ENCODE peak calls at places on chromosome 22, in eight cellular contexts. G is uterus, X is coronary artery, P is heart right ventricle, H is GM12891, K is amniotic stem cell, E is kidney glomerular epithelial cell, O is AG08395. F is an unnamed sample.

GRCh38 chr22:29810156-29810555 is 27.9 kb downstream of the ASCC2 start:
- DNase-seq in G (no peak), X (no peak), P (no peak), H (no peak), K (no peak), E (no peak), O (no peak), F (no peak)

GRCh38 chr22:48942698-48943566 is 884.7 kb downstream of the BRD1 start:
- DNase-seq in G (no peak), X (peak), P (no peak), H (no peak), K (no peak), E (no peak), O (no peak), F (peak)

GRCh38 chr22:47333625-47334024 is 571.2 kb downstream of the TBC1D22A start:
- DNase-seq in G (no peak), X (no peak), P (no peak), H (no peak), K (no peak), E (no peak), O (peak), F (no peak)

GRCh38 chr22:30602049-30602448 is 4.9 kb upstream of the TCN2 start:
- DNase-seq in G (no peak), X (no peak), P (no peak), H (no peak), K (no peak), E (peak), O (no peak), F (no peak)

GRCh38 chr22:50205781-50206569 is 5.2 kb downstream of the SELENOO start:
- DNase-seq in G (no peak), X (no peak), P (no peak), H (no peak), K (no peak), E (no peak), O (no peak), F (no peak)

GRCh38 chr22:39530692-39531331 is 1.7 kb downstream of the RPS19BP1 start:
- DNase-seq in G (no peak), X (no peak), P (no peak), H (no peak), K (no peak), E (peak), O (peak), F (no peak)

GRCh38 chr22:29478326-29479276 is 1.4 kb upstream of the NEFH start:
- DNase-seq in G (no peak), X (no peak), P (no peak), H (no peak), K (no peak), E (no peak), O (peak), F (no peak)

GRCh38 chr22:43800970-43801369 is 11.1 kb downstream of the EFCAB6 start:
- DNase-seq in G (no peak), X (no peak), P (no peak), H (no peak), K (no peak), E (no peak), O (no peak), F (no peak)

GRCh38 chr22:39932918-39933649 is 27.1 kb upstream of the TMA7B start:
- DNase-seq in G (no peak), X (no peak), P (no peak), H (no peak), K (no peak), E (no peak), O (peak), F (no peak)

GRCh38 chr22:33300165-33300564 is 242.0 kb upstream of the SYN3 start:
- DNase-seq in G (no peak), X (no peak), P (peak), H (no peak), K (no peak), E (no peak), O (no peak), F (no peak)

GRCh38 chr22:37661160-37661924 is 2.8 kb downstream of the PDXP start:
- DNase-seq in G (peak), X (no peak), P (no peak), H (no peak), K (peak), E (peak), O (peak), F (no peak)

GRCh38 chr22:29907753-29908515 is 25.0 kb downstream of the MTMR3 start:
- DNase-seq in G (peak), X (no peak), P (peak), H (no peak), K (peak), E (peak), O (peak), F (peak)

GRCh38 chr22:19622061-19622441 is 92.3 kb upstream of the SEPTIN5 start:
- DNase-seq in G (no peak), X (no peak), P (no peak), H (no peak), K (no peak), E (no peak), O (no peak), F (no peak)

GRCh38 chr22:44116755-44117684 is 63.7 kb upstream of the PARVG start:
- DNase-seq in G (no peak), X (no peak), P (peak), H (no peak), K (no peak), E (no peak), O (no peak), F (no peak)

GRCh38 chr22:39314251-39314971 is 5.0 kb downstream of the RPL3 start:
- DNase-seq in G (no peak), X (no peak), P (no peak), H (no peak), K (no peak), E (no peak), O (no peak), F (no peak)

GRCh38 chr22:39765029-39765428 is 128.5 kb downstream of the ENTHD1 start:
- DNase-seq in G (no peak), X (no peak), P (no peak), H (no peak), K (no peak), E (no peak), O (no peak), F (no peak)

F was measured in cardiac septum.